ENCODE peak calls at places on chromosome 13, in six cellular contexts. E is choroid plexus epithelial cell; J is CD8-positive, alpha-beta T cell; A is heart left ventricle; I is pancreas; K is CD4-positive, CD25-positive, alpha-beta regulatory T cell. L is an unnamed sample.
A peak's percentile ranks its signal among the peaks of the same experiment; 100 is the strongest.

GRCh38 chr13:94239135-94239534 is 240.3 kb downstream of the DCT start:
- DNase-seq in E (peak; percentile 72), J (no peak), A (no peak), I (no peak), K (peak; percentile 17), L (no peak)

GRCh38 chr13:30388401-30389283 is 33.7 kb upstream of the UBE2L5 start:
- DNase-seq in E (no peak), J (no peak), A (no peak), I (no peak), K (no peak), L (no peak)

GRCh38 chr13:102591988-102592781 is 4.6 kb upstream of the TPP2 start:
- DNase-seq in E (peak; percentile 79), J (peak; percentile 77), A (peak; percentile 74), I (peak; percentile 76), K (peak; percentile 78), L (peak; percentile 75)

GRCh38 chr13:99227909-99228688 is 27.4 kb downstream of the UBAC2 start:
- DNase-seq in E (no peak), J (no peak), A (no peak), I (no peak), K (no peak), L (no peak)

GRCh38 chr13:99653526-99653925 is 152.3 kb downstream of the TM9SF2 start:
- DNase-seq in E (no peak), J (no peak), A (no peak), I (no peak), K (no peak), L (no peak)

GRCh38 chr13:102870677-102871415 is 25.0 kb downstream of the ERCC5 start:
- DNase-seq in E (peak; percentile 86), J (peak; percentile 56), A (peak; percentile 63), I (peak; percentile 70), K (peak; percentile 54), L (peak; percentile 67)

GRCh38 chr13:80361883-80362327 is 21.0 kb upstream of the SPRY2 start:
- DNase-seq in E (no peak), J (no peak), A (no peak), I (no peak), K (no peak), L (peak; percentile 30)

GRCh38 chr13:94351292-94352000 is 128.0 kb downstream of the DCT start:
- DNase-seq in E (peak; percentile 79), J (no peak), A (no peak), I (no peak), K (no peak), L (no peak)

GRCh38 chr13:51800456-51800855 is 3.5 kb downstream of the DHRS12 start:
- DNase-seq in E (no peak), J (no peak), A (no peak), I (no peak), K (no peak), L (no peak)

GRCh38 chr13:94444826-94445225 is 34.7 kb downstream of the DCT start:
- DNase-seq in E (no peak), J (no peak), A (no peak), I (no peak), K (no peak), L (no peak)

GRCh38 chr13:100523994-100524393 is 64.6 kb downstream of the GGACT start:
- DNase-seq in E (no peak), J (no peak), A (no peak), I (no peak), K (no peak), L (no peak)

GRCh38 chr13:28282451-28282850 is 144.1 kb downstream of the PAN3 start:
- DNase-seq in E (no peak), J (no peak), A (no peak), I (no peak), K (no peak), L (no peak)

GRCh38 chr13:104416973-104417372 is 1350.8 kb upstream of the SLC10A2 start:
- DNase-seq in E (no peak), J (no peak), A (no peak), I (no peak), K (no peak), L (no peak)

GRCh38 chr13:74289130-74289529 is 154.9 kb upstream of the KLF12 start:
- DNase-seq in E (no peak), J (no peak), A (no peak), I (no peak), K (no peak), L (no peak)

GRCh38 chr13:39913928-39914327 is 258.5 kb downstream of the COG6 start:
- DNase-seq in E (peak; percentile 91), J (no peak), A (peak; percentile 33), I (no peak), K (no peak), L (no peak)

GRCh38 chr13:89457977-89458376 is 1786.8 kb downstream of the SLITRK5 start:
- DNase-seq in E (peak; percentile 94), J (no peak), A (no peak), I (no peak), K (no peak), L (no peak)

GRCh38 chr13:68481130-68481529 is 1251.0 kb upstream of the PCDH9 start:
- DNase-seq in E (no peak), J (no peak), A (no peak), I (no peak), K (no peak), L (no peak)

GRCh38 chr13:98570929-98571372 is 6.0 kb downstream of the STK24 start:
- DNase-seq in E (peak; percentile 35), J (peak; percentile 32), A (no peak), I (no peak), K (peak; percentile 36), L (peak; percentile 80)

GRCh38 chr13:100815476-100816046 is 141.0 kb upstream of the TMTC4 start:
- DNase-seq in E (no peak), J (no peak), A (no peak), I (no peak), K (no peak), L (no peak)

GRCh38 chr13:52405369-52405766 is 604 bp downstream of the THSD1 start:
- DNase-seq in E (no peak), J (no peak), A (no peak), I (no peak), K (no peak), L (no peak)

GRCh38 chr13:112799394-112799793 is 109.6 kb downstream of the ATP11A start:
- DNase-seq in E (no peak), J (no peak), A (no peak), I (no peak), K (no peak), L (no peak)

GRCh38 chr13:96996097-96996496 is 1.8 kb upstream of the OXGR1 start:
- DNase-seq in E (no peak), J (no peak), A (no peak), I (no peak), K (no peak), L (no peak)
- H3K4me3 ChIP-seq in E (no peak overlapping the region), J (no peak overlapping the region), A (no peak overlapping the region), I (no peak overlapping the region), K (no peak overlapping the region), L (no peak overlapping the region)

DNA sequence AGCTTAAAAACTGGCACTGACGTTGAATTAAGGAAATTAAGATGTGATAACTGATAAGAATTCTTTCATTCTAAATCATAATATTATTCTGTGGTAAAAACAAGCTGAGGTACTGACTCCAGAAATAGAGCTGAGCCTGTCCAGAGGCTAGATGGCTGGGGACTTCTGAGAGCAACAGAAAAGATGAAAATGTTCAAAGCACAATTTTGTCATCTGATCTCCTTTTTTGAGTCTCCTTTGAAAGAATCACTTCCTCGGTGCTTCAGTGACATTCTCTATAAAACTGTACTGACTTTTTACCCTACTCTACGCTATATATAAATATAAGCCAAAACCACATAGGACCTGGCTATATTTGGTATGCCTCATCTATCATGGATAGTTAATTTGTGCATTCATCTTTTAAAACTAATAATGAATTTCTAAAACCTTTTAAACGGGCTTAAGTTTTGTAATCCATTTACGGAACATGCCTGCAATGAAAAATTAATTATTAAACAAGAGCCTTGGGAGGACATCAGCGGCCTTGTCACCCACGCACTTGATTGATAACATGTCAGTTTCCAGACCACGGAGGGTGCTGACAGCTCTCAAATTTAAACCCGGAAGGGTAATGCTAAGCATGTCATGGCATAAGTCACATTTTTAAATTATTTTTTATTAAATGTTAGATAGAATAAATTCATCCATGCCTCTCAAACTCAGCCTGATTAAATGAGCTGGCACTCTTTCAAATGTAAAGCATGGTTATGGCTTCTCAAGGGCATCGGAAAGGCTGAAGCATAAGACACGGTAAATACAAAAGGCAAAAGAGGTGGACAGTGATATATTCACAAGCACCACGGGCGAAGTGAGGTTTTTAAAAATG is 235.4 kb downstream of the PCDH9 start:
- DNase-seq in E (no peak), J (no peak), A (no peak), I (no peak), K (no peak), L (peak; percentile 2)
- H3K4me3 ChIP-seq in E (no peak overlapping the region), J (no peak overlapping the region), A (peak overlapping the region; percentile 8), I (no peak overlapping the region), K (no peak overlapping the region), L (peak overlapping the region; percentile 33)

DNA sequence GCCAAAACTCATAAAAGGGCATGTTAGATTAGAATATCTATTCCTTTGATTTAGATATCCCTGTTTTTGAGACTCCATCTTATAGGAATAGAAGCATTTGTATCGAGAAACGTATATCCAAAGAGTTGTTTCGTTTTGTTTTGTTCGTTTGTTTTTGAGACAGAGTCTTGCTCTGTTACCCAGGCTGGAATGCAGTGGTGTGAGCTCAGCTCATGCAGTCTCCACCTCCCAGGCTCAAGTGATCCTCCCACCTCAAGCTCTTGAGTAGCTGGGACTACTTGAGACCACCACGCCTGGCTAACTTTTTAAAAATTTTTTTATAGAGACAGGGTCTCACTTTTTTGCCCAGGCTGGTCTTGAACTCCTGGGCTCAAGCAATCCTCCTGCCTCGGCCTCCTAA is 26.6 kb upstream of the ZMYM5 start:
- DNase-seq in E (no peak), J (no peak), A (no peak), I (no peak), K (no peak), L (no peak)
- H3K4me3 ChIP-seq in E (no peak overlapping the region), J (no peak overlapping the region), A (no peak overlapping the region), I (no peak overlapping the region), K (no peak overlapping the region), L (no peak overlapping the region)

GRCh38 chr13:114129649-114130062 is 2.8 kb downstream of the RASA3 start:
- DNase-seq in E (no peak), J (peak; percentile 50), A (no peak), I (no peak), K (no peak), L (no peak)
- H3K4me3 ChIP-seq in E (no peak overlapping the region), J (peak overlapping the region; percentile 96), A (no peak overlapping the region), I (no peak overlapping the region), K (peak overlapping the region; percentile 97), L (no peak overlapping the region)

GRCh38 chr13:76879211-76879875 is 6.9 kb downstream of the KCTD12 start:
- DNase-seq in E (peak; percentile 91), J (peak; percentile 63), A (peak; percentile 83), I (no peak), K (peak; percentile 45), L (no peak)

GRCh38 chr13:76882431-76882830 is 3.8 kb downstream of the KCTD12 start:
- DNase-seq in E (peak; percentile 82), J (no peak), A (no peak), I (no peak), K (no peak), L (no peak)

GRCh38 chr13:76878043-76878442 is 8.2 kb downstream of the KCTD12 start:
- DNase-seq in E (no peak), J (no peak), A (no peak), I (no peak), K (no peak), L (no peak)

GRCh38 chr13:76884167-76884566 is 2.0 kb downstream of the KCTD12 start:
- DNase-seq in E (peak; percentile 79), J (no peak), A (peak; percentile 38), I (peak; percentile 56), K (no peak), L (no peak)

GRCh38 chr13:76879876-76880270 is 6.3 kb downstream of the KCTD12 start:
- DNase-seq in E (no peak), J (no peak), A (no peak), I (no peak), K (no peak), L (no peak)
- H3K4me3 ChIP-seq in E (no peak overlapping the region), J (no peak overlapping the region), A (no peak overlapping the region), I (no peak overlapping the region), K (peak overlapping the region; percentile 78), L (no peak overlapping the region)